ENCODE peak calls at places on chromosome 6, in nine cellular contexts. One of them, this sample, is unnamed.

GRCh38 chr6:139126255-139126654 is 8.6 kb upstream of the HECA start:
- DNase-seq in endothelial cell: no peak
- DNase-seq in epithelial cell of esophagus: peak
- DNase-seq in WTC11: no peak
- DNase-seq in tibial nerve: peak
- DNase-seq in body of pancreas: no peak
- DNase-seq in omental fat pad: no peak
- DNase-seq in fibroblast of the aortic adventitia: peak
- DNase-seq in GM13976: no peak
- DNase-seq in this sample: no peak

GRCh38 chr6:85451586-85452306 is 1.9 kb downstream of the NT5E start:
- DNase-seq in endothelial cell: no peak
- DNase-seq in epithelial cell of esophagus: no peak
- DNase-seq in WTC11: no peak
- DNase-seq in tibial nerve: no peak
- DNase-seq in body of pancreas: no peak
- DNase-seq in omental fat pad: no peak
- DNase-seq in fibroblast of the aortic adventitia: peak
- DNase-seq in GM13976: no peak
- DNase-seq in this sample: no peak

GRCh38 chr6:127022297-127022696 is 96.2 kb upstream of the RSPO3 start:
- DNase-seq in endothelial cell: no peak
- DNase-seq in epithelial cell of esophagus: no peak
- DNase-seq in WTC11: no peak
- DNase-seq in tibial nerve: no peak
- DNase-seq in body of pancreas: peak
- DNase-seq in omental fat pad: no peak
- DNase-seq in fibroblast of the aortic adventitia: no peak
- DNase-seq in GM13976: no peak
- DNase-seq in this sample: peak

GRCh38 chr6:106688177-106688951 is 59.0 kb downstream of the QRSL1 start:
- DNase-seq in endothelial cell: no peak
- DNase-seq in epithelial cell of esophagus: peak
- DNase-seq in WTC11: no peak
- DNase-seq in tibial nerve: no peak
- DNase-seq in body of pancreas: peak
- DNase-seq in omental fat pad: no peak
- DNase-seq in fibroblast of the aortic adventitia: peak
- DNase-seq in GM13976: no peak
- DNase-seq in this sample: no peak

GRCh38 chr6:13926378-13926777 is 1.6 kb downstream of the RNF182 start:
- DNase-seq in endothelial cell: no peak
- DNase-seq in epithelial cell of esophagus: no peak
- DNase-seq in WTC11: no peak
- DNase-seq in tibial nerve: no peak
- DNase-seq in body of pancreas: no peak
- DNase-seq in omental fat pad: no peak
- DNase-seq in fibroblast of the aortic adventitia: no peak
- DNase-seq in GM13976: no peak
- DNase-seq in this sample: no peak

GRCh38 chr6:79672631-79673065 is 41.5 kb downstream of the SH3BGRL2 start:
- DNase-seq in endothelial cell: no peak
- DNase-seq in epithelial cell of esophagus: peak
- DNase-seq in WTC11: no peak
- DNase-seq in tibial nerve: no peak
- DNase-seq in body of pancreas: no peak
- DNase-seq in omental fat pad: no peak
- DNase-seq in fibroblast of the aortic adventitia: peak
- DNase-seq in GM13976: no peak
- DNase-seq in this sample: no peak

GRCh38 chr6:131231103-131231502 is 95.8 kb downstream of the AKAP7 start:
- DNase-seq in endothelial cell: no peak
- DNase-seq in epithelial cell of esophagus: peak
- DNase-seq in WTC11: no peak
- DNase-seq in tibial nerve: no peak
- DNase-seq in body of pancreas: no peak
- DNase-seq in omental fat pad: no peak
- DNase-seq in fibroblast of the aortic adventitia: no peak
- DNase-seq in GM13976: no peak
- DNase-seq in this sample: no peak

GRCh38 chr6:25034477-25034876 is 98.7 kb upstream of the RIPOR2 start:
- DNase-seq in endothelial cell: no peak
- DNase-seq in epithelial cell of esophagus: no peak
- DNase-seq in WTC11: no peak
- DNase-seq in tibial nerve: no peak
- DNase-seq in body of pancreas: no peak
- DNase-seq in omental fat pad: no peak
- DNase-seq in fibroblast of the aortic adventitia: no peak
- DNase-seq in GM13976: no peak
- DNase-seq in this sample: no peak

GRCh38 chr6:121055572-121056163 is 278.6 kb downstream of the TBC1D32 start:
- DNase-seq in endothelial cell: peak
- DNase-seq in epithelial cell of esophagus: peak
- DNase-seq in WTC11: no peak
- DNase-seq in tibial nerve: no peak
- DNase-seq in body of pancreas: no peak
- DNase-seq in omental fat pad: no peak
- DNase-seq in fibroblast of the aortic adventitia: peak
- DNase-seq in GM13976: peak
- DNase-seq in this sample: no peak

GRCh38 chr6:68043122-68043398 is 592.0 kb upstream of the ADGRB3 start:
- DNase-seq in endothelial cell: no peak
- DNase-seq in epithelial cell of esophagus: no peak
- DNase-seq in WTC11: no peak
- DNase-seq in tibial nerve: no peak
- DNase-seq in body of pancreas: no peak
- DNase-seq in omental fat pad: no peak
- DNase-seq in fibroblast of the aortic adventitia: no peak
- DNase-seq in GM13976: no peak
- DNase-seq in this sample: no peak
- TF ChIP-seq CTCF in endothelial cell: no peak
- TF ChIP-seq CTCF in epithelial cell of esophagus: no peak
- TF ChIP-seq CTCF in WTC11: no peak
- TF ChIP-seq CTCF in tibial nerve: no peak
- TF ChIP-seq CTCF in body of pancreas: no peak
- TF ChIP-seq CTCF in omental fat pad: no peak
- TF ChIP-seq CTCF in fibroblast of the aortic adventitia: no peak
- TF ChIP-seq CTCF in GM13976: no peak
- TF ChIP-seq CTCF in this sample: no peak

GRCh38 chr6:44642870-44643522 is 255.5 kb downstream of the CDC5L start:
- DNase-seq in endothelial cell: no peak
- DNase-seq in epithelial cell of esophagus: peak
- DNase-seq in WTC11: no peak
- DNase-seq in tibial nerve: no peak
- DNase-seq in body of pancreas: no peak
- DNase-seq in omental fat pad: no peak
- DNase-seq in fibroblast of the aortic adventitia: no peak
- DNase-seq in GM13976: no peak
- DNase-seq in this sample: no peak

GRCh38 chr6:44646355-44646754 is 258.8 kb downstream of the CDC5L start:
- DNase-seq in endothelial cell: no peak
- DNase-seq in epithelial cell of esophagus: no peak
- DNase-seq in WTC11: no peak
- DNase-seq in tibial nerve: no peak
- DNase-seq in body of pancreas: no peak
- DNase-seq in omental fat pad: peak
- DNase-seq in fibroblast of the aortic adventitia: peak
- DNase-seq in GM13976: no peak
- DNase-seq in this sample: no peak

GRCh38 chr6:44642345-44642744 is 254.8 kb downstream of the CDC5L start:
- DNase-seq in endothelial cell: no peak
- DNase-seq in epithelial cell of esophagus: no peak
- DNase-seq in WTC11: no peak
- DNase-seq in tibial nerve: no peak
- DNase-seq in body of pancreas: no peak
- DNase-seq in omental fat pad: no peak
- DNase-seq in fibroblast of the aortic adventitia: no peak
- DNase-seq in GM13976: no peak
- DNase-seq in this sample: no peak

GRCh38 chr6:44641344-44641743 is 253.8 kb downstream of the CDC5L start:
- DNase-seq in endothelial cell: no peak
- DNase-seq in epithelial cell of esophagus: peak
- DNase-seq in WTC11: no peak
- DNase-seq in tibial nerve: no peak
- DNase-seq in body of pancreas: no peak
- DNase-seq in omental fat pad: no peak
- DNase-seq in fibroblast of the aortic adventitia: no peak
- DNase-seq in GM13976: no peak
- DNase-seq in this sample: no peak

DNA sequence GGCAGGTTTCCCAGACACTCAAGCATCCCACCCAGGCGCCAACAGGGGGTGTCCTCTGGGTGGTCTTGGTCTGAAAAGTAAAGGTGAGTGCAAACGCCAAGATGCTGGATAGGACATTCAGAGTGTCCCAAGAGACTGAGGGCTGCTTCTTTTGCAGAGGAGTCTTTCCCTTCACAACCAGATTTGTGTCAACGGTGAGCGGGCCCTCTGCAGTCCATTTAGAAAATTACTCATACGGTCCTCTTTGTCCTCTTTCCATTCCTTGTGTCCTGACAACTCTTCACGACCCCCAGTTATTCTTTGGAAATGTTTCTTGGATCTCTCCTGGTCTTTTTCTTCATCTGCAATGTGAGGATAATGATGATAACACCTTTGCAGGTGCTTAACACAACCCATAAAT is 257.8 kb downstream of the CDC5L start:
- DNase-seq in endothelial cell: no peak
- DNase-seq in epithelial cell of esophagus: no peak
- DNase-seq in WTC11: no peak
- DNase-seq in tibial nerve: no peak
- DNase-seq in body of pancreas: no peak
- DNase-seq in omental fat pad: no peak
- DNase-seq in fibroblast of the aortic adventitia: no peak
- DNase-seq in GM13976: no peak
- DNase-seq in this sample: no peak
- TF ChIP-seq CTCF in endothelial cell: no peak
- TF ChIP-seq CTCF in epithelial cell of esophagus: no peak
- TF ChIP-seq CTCF in WTC11: no peak
- TF ChIP-seq CTCF in tibial nerve: no peak
- TF ChIP-seq CTCF in body of pancreas: no peak
- TF ChIP-seq CTCF in omental fat pad: no peak
- TF ChIP-seq CTCF in fibroblast of the aortic adventitia: peak
- TF ChIP-seq CTCF in GM13976: no peak
- TF ChIP-seq CTCF in this sample: no peak

GRCh38 chr6:163504984-163505640 is 90.6 kb downstream of the QKI start:
- DNase-seq in endothelial cell: no peak
- DNase-seq in epithelial cell of esophagus: no peak
- DNase-seq in WTC11: no peak
- DNase-seq in tibial nerve: no peak
- DNase-seq in body of pancreas: no peak
- DNase-seq in omental fat pad: no peak
- DNase-seq in fibroblast of the aortic adventitia: no peak
- DNase-seq in GM13976: no peak
- DNase-seq in this sample: no peak
- TF ChIP-seq CTCF in endothelial cell: no peak
- TF ChIP-seq CTCF in epithelial cell of esophagus: no peak
- TF ChIP-seq CTCF in WTC11: no peak
- TF ChIP-seq CTCF in tibial nerve: no peak
- TF ChIP-seq CTCF in body of pancreas: no peak
- TF ChIP-seq CTCF in omental fat pad: no peak
- TF ChIP-seq CTCF in fibroblast of the aortic adventitia: no peak
- TF ChIP-seq CTCF in GM13976: no peak
- TF ChIP-seq CTCF in this sample: no peak

GRCh38 chr6:125111219-125111983 is 42.2 kb upstream of the TPD52L1 start:
- DNase-seq in endothelial cell: no peak
- DNase-seq in epithelial cell of esophagus: peak
- DNase-seq in WTC11: no peak
- DNase-seq in tibial nerve: no peak
- DNase-seq in body of pancreas: no peak
- DNase-seq in omental fat pad: no peak
- DNase-seq in fibroblast of the aortic adventitia: no peak
- DNase-seq in GM13976: no peak
- DNase-seq in this sample: no peak

GRCh38 chr6:125112934-125113333 is 40.6 kb upstream of the TPD52L1 start:
- DNase-seq in endothelial cell: no peak
- DNase-seq in epithelial cell of esophagus: no peak
- DNase-seq in WTC11: no peak
- DNase-seq in tibial nerve: no peak
- DNase-seq in body of pancreas: no peak
- DNase-seq in omental fat pad: no peak
- DNase-seq in fibroblast of the aortic adventitia: no peak
- DNase-seq in GM13976: no peak
- DNase-seq in this sample: no peak

GRCh38 chr6:125116170-125116569 is 37.4 kb upstream of the TPD52L1 start:
- DNase-seq in endothelial cell: no peak
- DNase-seq in epithelial cell of esophagus: no peak
- DNase-seq in WTC11: no peak
- DNase-seq in tibial nerve: no peak
- DNase-seq in body of pancreas: no peak
- DNase-seq in omental fat pad: no peak
- DNase-seq in fibroblast of the aortic adventitia: no peak
- DNase-seq in GM13976: no peak
- DNase-seq in this sample: no peak

GRCh38 chr6:125116710-125117109 is 36.9 kb upstream of the TPD52L1 start:
- DNase-seq in endothelial cell: no peak
- DNase-seq in epithelial cell of esophagus: no peak
- DNase-seq in WTC11: no peak
- DNase-seq in tibial nerve: no peak
- DNase-seq in body of pancreas: no peak
- DNase-seq in omental fat pad: no peak
- DNase-seq in fibroblast of the aortic adventitia: no peak
- DNase-seq in GM13976: no peak
- DNase-seq in this sample: no peak

GRCh38 chr6:125114248-125114858 is 39.2 kb upstream of the TPD52L1 start:
- DNase-seq in endothelial cell: peak
- DNase-seq in epithelial cell of esophagus: peak
- DNase-seq in WTC11: peak
- DNase-seq in tibial nerve: peak
- DNase-seq in body of pancreas: peak
- DNase-seq in omental fat pad: peak
- DNase-seq in fibroblast of the aortic adventitia: peak
- DNase-seq in GM13976: peak
- DNase-seq in this sample: peak
- TF ChIP-seq CTCF in endothelial cell: peak
- TF ChIP-seq CTCF in epithelial cell of esophagus: peak
- TF ChIP-seq CTCF in WTC11: peak
- TF ChIP-seq CTCF in tibial nerve: peak
- TF ChIP-seq CTCF in body of pancreas: peak
- TF ChIP-seq CTCF in omental fat pad: peak
- TF ChIP-seq CTCF in fibroblast of the aortic adventitia: peak
- TF ChIP-seq CTCF in GM13976: peak
- TF ChIP-seq CTCF in this sample: peak